ENCODE peak calls at places on chromosomes 12 and 14, in ten cellular contexts. K is GM06990; Z is trophoblast cell; N is CD8-positive, alpha-beta memory T cell; W is lung; O is fibroblast of lung; M is mesenchymal stem cell; E is WERI-Rb-1; I is CD4-positive, alpha-beta T cell; P is dorsolateral prefrontal cortex. H is an unnamed sample.

GRCh38 chr12:11500222-11500860 is 105.0 kb upstream of the PRB2 start:
- DNase-seq in K (peak; percentile 61), Z (peak; percentile 80), N (peak; percentile 77), W (peak; percentile 77), O (peak; percentile 59), M (peak; percentile 71), E (peak; percentile 23), I (peak; percentile 65), P (peak; percentile 69), H (peak; percentile 63)

GRCh38 chr14:92425101-92425500 is 88.5 kb upstream of the RIN3 start:
- DNase-seq in K (no peak), Z (peak; percentile 67), N (no peak), W (no peak), O (peak; percentile 52), M (peak; percentile 76), E (no peak), I (no peak), P (no peak), H (no peak)

GRCh38 chr14:23066855-23067744 is 9.8 kb upstream of the CDH24 start:
- DNase-seq in K (no peak), Z (no peak), N (no peak), W (no peak), O (no peak), M (no peak), E (no peak), I (no peak), P (no peak), H (no peak)

GRCh38 chr14:96117101-96117897 is 78.1 kb downstream of the C14orf132 start:
- DNase-seq in K (no peak), Z (peak; percentile 70), N (no peak), W (no peak), O (no peak), M (no peak), E (no peak), I (no peak), P (no peak), H (no peak)

GRCh38 chr12:117567644-117568043 is 206.2 kb upstream of the NOS1 start:
- DNase-seq in K (peak; percentile 15), Z (no peak), N (no peak), W (no peak), O (no peak), M (no peak), E (no peak), I (no peak), P (no peak), H (no peak)

GRCh38 chr14:90491221-90491867 is 94.5 kb downstream of the CALM1 start:
- DNase-seq in K (no peak), Z (no peak), N (no peak), W (no peak), O (peak; percentile 20), M (no peak), E (no peak), I (no peak), P (peak; percentile 83), H (peak; percentile 46)

GRCh38 chr14:95226801-95227200 is 69.5 kb upstream of the DICER1 start:
- DNase-seq in K (no peak), Z (no peak), N (no peak), W (no peak), O (no peak), M (no peak), E (no peak), I (no peak), P (no peak), H (no peak)

GRCh38 chr12:11170810-11171144 is 217 bp upstream of the SMIM10L1 start:
- DNase-seq in K (no peak), Z (no peak), N (no peak), W (no peak), O (no peak), M (no peak), E (no peak), I (no peak), P (no peak), H (no peak)

GRCh38 chr12:50923361-50924130 is 28.8 kb upstream of the HIGD1C start:
- DNase-seq in K (no peak), Z (no peak), N (no peak), W (no peak), O (no peak), M (no peak), E (no peak), I (no peak), P (no peak), H (no peak)

GRCh38 chr12:79782197-79782890 is 91.6 kb upstream of the PAWR start:
- DNase-seq in K (no peak), Z (no peak), N (no peak), W (no peak), O (peak; percentile 46), M (peak; percentile 82), E (no peak), I (no peak), P (no peak), H (no peak)

GRCh38 chr12:131378861-131379665 is 331.8 kb upstream of the SFSWAP start:
- DNase-seq in K (no peak), Z (no peak), N (no peak), W (no peak), O (no peak), M (no peak), E (no peak), I (no peak), P (no peak), H (no peak)
- H3K27me3 ChIP-seq in K (no peaks in the 10 kb centered on the region), Z (peaks cover 9% of the 10 kb centered on the region), N (no peaks in the 10 kb centered on the region), W (peaks cover 4% of the 10 kb centered on the region), O (no peaks in the 10 kb centered on the region), M (no peaks in the 10 kb centered on the region), E (no peaks in the 10 kb centered on the region), I (no peaks in the 10 kb centered on the region), P (peaks cover 7% of the 10 kb centered on the region), H (peaks cover 6% of the 10 kb centered on the region)

GRCh38 chr14:103126088-103126872 is 3.0 kb downstream of the TNFAIP2 start:
- DNase-seq in K (no peak), Z (no peak), N (no peak), W (no peak), O (no peak), M (no peak), E (no peak), I (no peak), P (no peak), H (no peak)
- H3K27me3 ChIP-seq in K (no peaks in the 10 kb centered on the region), Z (peaks cover 15% of the 10 kb centered on the region), N (peaks cover 4% of the 10 kb centered on the region), W (no peaks in the 10 kb centered on the region), O (no peaks in the 10 kb centered on the region), M (no peaks in the 10 kb centered on the region), E (no peaks in the 10 kb centered on the region), I (peaks cover 30% of the 10 kb centered on the region), P (no peaks in the 10 kb centered on the region), H (no peaks in the 10 kb centered on the region)

GRCh38 chr12:81727387-81727786 is 31.8 kb downstream of the PPFIA2 start:
- DNase-seq in K (no peak), Z (no peak), N (no peak), W (no peak), O (no peak), M (no peak), E (no peak), I (no peak), P (no peak), H (no peak)

GRCh38 chr12:81726634-81727033 is 32.5 kb downstream of the PPFIA2 start:
- DNase-seq in K (no peak), Z (no peak), N (no peak), W (no peak), O (no peak), M (no peak), E (no peak), I (no peak), P (no peak), H (no peak)

GRCh38 chr12:81729781-81730180 is 29.4 kb downstream of the PPFIA2 start:
- DNase-seq in K (no peak), Z (no peak), N (no peak), W (no peak), O (no peak), M (no peak), E (no peak), I (no peak), P (no peak), H (no peak)
- H3K27me3 ChIP-seq in K (no peaks in the 10 kb centered on the region), Z (no peaks in the 10 kb centered on the region), N (peaks cover 3% of the 10 kb centered on the region), W (no peaks in the 10 kb centered on the region), O (no peaks in the 10 kb centered on the region), M (no peaks in the 10 kb centered on the region), E (no peaks in the 10 kb centered on the region), I (no peaks in the 10 kb centered on the region), P (no peaks in the 10 kb centered on the region), H (no peaks in the 10 kb centered on the region)

GRCh38 chr12:54132979-54133378 is 55.8 kb downstream of the SMUG1 start:
- DNase-seq in K (no peak), Z (no peak), N (no peak), W (no peak), O (no peak), M (no peak), E (no peak), I (no peak), P (no peak), H (no peak)
- H3K27me3 ChIP-seq in K (peaks cover 2% of the 10 kb centered on the region), Z (peaks cover 29% of the 10 kb centered on the region), N (peaks cover 19% of the 10 kb centered on the region), W (no peaks in the 10 kb centered on the region), O (no peaks in the 10 kb centered on the region), M (peaks cover 84% of the 10 kb centered on the region), E (no peaks in the 10 kb centered on the region), I (peaks cover 37% of the 10 kb centered on the region), P (peaks cover 43% of the 10 kb centered on the region), H (no peaks in the 10 kb centered on the region)

GRCh38 chr12:109423392-109423791 is 53.7 kb downstream of the KCTD10 start:
- DNase-seq in K (no peak), Z (no peak), N (no peak), W (no peak), O (no peak), M (no peak), E (no peak), I (no peak), P (no peak), H (no peak)
- H3K27me3 ChIP-seq in K (no peaks in the 10 kb centered on the region), Z (no peaks in the 10 kb centered on the region), N (no peaks in the 10 kb centered on the region), W (no peaks in the 10 kb centered on the region), O (peaks cover 3% of the 10 kb centered on the region), M (peaks cover 32% of the 10 kb centered on the region), E (no peaks in the 10 kb centered on the region), I (peaks cover 16% of the 10 kb centered on the region), P (no peaks in the 10 kb centered on the region), H (peaks cover 2% of the 10 kb centered on the region)

DNA sequence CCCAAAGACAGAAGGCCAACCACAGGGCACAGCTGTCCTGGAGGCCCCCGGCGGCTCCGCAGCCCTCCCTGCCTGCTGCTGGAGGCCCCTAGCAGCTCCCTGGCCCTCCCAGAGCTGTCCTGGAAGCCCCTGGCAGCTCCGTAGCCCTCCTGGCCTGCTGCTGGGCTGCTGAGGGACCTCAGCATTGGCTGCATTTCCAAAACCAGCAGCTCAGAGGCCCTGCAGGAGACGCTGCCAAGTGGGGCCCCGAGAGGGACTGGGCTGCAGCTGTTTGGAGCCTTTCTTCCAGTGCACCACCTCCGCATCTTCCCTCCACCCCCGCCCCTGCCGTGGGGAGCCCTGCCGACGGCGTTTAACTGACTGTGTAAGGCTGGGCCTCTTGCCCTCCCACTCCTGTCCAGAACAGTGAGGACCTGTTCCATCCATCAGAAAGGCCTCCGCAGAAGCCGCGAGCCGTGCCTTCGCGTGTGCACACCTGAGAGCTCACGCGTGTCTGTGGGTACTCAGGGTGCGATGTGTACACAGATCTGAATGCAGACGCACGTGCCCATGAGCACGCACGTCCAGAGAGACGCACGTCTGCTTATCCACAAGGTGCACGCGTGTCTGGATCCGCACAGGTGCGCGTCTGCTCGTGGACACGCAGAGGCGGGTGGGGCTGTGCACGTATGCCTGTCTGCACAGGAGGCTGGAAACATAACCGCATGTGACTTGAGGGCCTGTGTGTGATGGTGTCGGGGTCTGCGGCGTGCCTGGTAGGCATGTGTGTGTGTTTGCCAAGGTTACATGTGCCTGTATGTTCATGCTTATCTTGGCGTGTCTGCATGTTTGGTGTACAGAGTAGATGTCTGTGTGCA is 57.0 kb upstream of the FBRSL1 start:
- DNase-seq in K (no peak), Z (no peak), N (no peak), W (no peak), O (peak; percentile 74), M (no peak), E (no peak), I (no peak), P (no peak), H (no peak)
- H3K27me3 ChIP-seq in K (peaks cover 2% of the 10 kb centered on the region), Z (peaks cover 15% of the 10 kb centered on the region), N (peaks cover 3% of the 10 kb centered on the region), W (no peaks in the 10 kb centered on the region), O (peaks cover 2% of the 10 kb centered on the region), M (peaks cover 52% of the 10 kb centered on the region), E (no peaks in the 10 kb centered on the region), I (no peaks in the 10 kb centered on the region), P (peaks cover 8% of the 10 kb centered on the region), H (peaks cover 11% of the 10 kb centered on the region)

GRCh38 chr14:100160534-100160916 is 1.1 kb upstream of the DEGS2 start:
- DNase-seq in K (no peak), Z (peak; percentile 23), N (no peak), W (no peak), O (no peak), M (no peak), E (no peak), I (no peak), P (no peak), H (no peak)
- H3K27me3 ChIP-seq in K (peaks cover 5% of the 10 kb centered on the region), Z (peaks cover 30% of the 10 kb centered on the region), N (no peaks in the 10 kb centered on the region), W (no peaks in the 10 kb centered on the region), O (peaks cover 23% of the 10 kb centered on the region), M (peaks cover 43% of the 10 kb centered on the region), E (peaks cover 20% of the 10 kb centered on the region), I (peaks cover 21% of the 10 kb centered on the region), P (peaks cover 15% of the 10 kb centered on the region), H (peaks cover 4% of the 10 kb centered on the region)